ENCODE peak calls at places on chromosome 10, in six cellular contexts. H, M, X, D, V and W are unnamed samples.

GRCh38 chr10:132383751-132384181 is 13.2 kb upstream of the PWWP2B start:
- DNase-seq in H (no peak), M (no peak), X (no peak), D (no peak), V (no peak), W (peak; percentile 29)

GRCh38 chr10:119670717-119671116 is 19.5 kb downstream of the BAG3 start:
- DNase-seq in H (peak; percentile 37), M (no peak), X (no peak), D (no peak), V (no peak), W (no peak)

GRCh38 chr10:15370741-15371701 is at the start of gene FAM171A1:
- DNase-seq in H (no peak), M (peak; percentile 53), X (peak; percentile 41), D (peak; percentile 26), V (peak; percentile 63), W (peak; percentile 77)

GRCh38 chr10:20858292-20859124 is 38.6 kb downstream of the NEBL start:
- DNase-seq in H (no peak), M (no peak), X (peak; percentile 39), D (no peak), V (no peak), W (no peak)

GRCh38 chr10:116630020-116630419 is 9.3 kb downstream of the PNLIPRP2 start:
- DNase-seq in H (no peak), M (no peak), X (no peak), D (no peak), V (no peak), W (no peak)

GRCh38 chr10:60877066-60877776 is 66.8 kb downstream of the RHOBTB1 start:
- DNase-seq in H (no peak), M (no peak), X (no peak), D (no peak), V (no peak), W (no peak)

GRCh38 chr10:22245567-22245966 is 27.8 kb upstream of the EBLN1 start:
- DNase-seq in H (no peak), M (no peak), X (no peak), D (no peak), V (no peak), W (no peak)

GRCh38 chr10:93319855-93320254 is 162.3 kb downstream of the MYOF start:
- DNase-seq in H (no peak), M (no peak), X (peak; percentile 86), D (no peak), V (no peak), W (no peak)

GRCh38 chr10:70265032-70265689 is 18.6 kb downstream of the NPFFR1 start:
- DNase-seq in H (no peak), M (peak; percentile 58), X (no peak), D (no peak), V (no peak), W (no peak)

GRCh38 chr10:78831457-78831856 is 237.3 kb upstream of the ZMIZ1 start:
- DNase-seq in H (no peak), M (no peak), X (no peak), D (no peak), V (no peak), W (no peak)

GRCh38 chr10:114239117-114239993 is at the start of gene VWA2:
- DNase-seq in H (no peak), M (peak; percentile 68), X (peak; percentile 65), D (peak; percentile 1), V (peak; percentile 17), W (peak; percentile 59)

GRCh38 chr10:128172756-128173155 is 46.5 kb upstream of the MKI67 start:
- DNase-seq in H (no peak), M (no peak), X (no peak), D (no peak), V (no peak), W (no peak)

GRCh38 chr10:105797234-105797890 is 1156.3 kb downstream of the SORCS3 start:
- DNase-seq in H (peak; percentile 32), M (no peak), X (peak; percentile 47), D (no peak), V (no peak), W (no peak)

GRCh38 chr10:133474833-133475734 is 21.3 kb downstream of the SCART1 start:
- DNase-seq in H (no peak), M (no peak), X (no peak), D (no peak), V (no peak), W (no peak)

GRCh38 chr10:99375444-99375843 is 46.3 kb downstream of the CNNM1 start:
- DNase-seq in H (no peak), M (no peak), X (no peak), D (no peak), V (no peak), W (no peak)

GRCh38 chr10:9081253-9081652 is 1026.8 kb downstream of the GATA3 start:
- DNase-seq in H (no peak), M (no peak), X (no peak), D (no peak), V (no peak), W (no peak)

GRCh38 chr10:80485410-80486135 is 31.5 kb downstream of the TSPAN14 start:
- DNase-seq in H (no peak), M (no peak), X (no peak), D (no peak), V (no peak), W (no peak)

GRCh38 chr10:72096115-72097000 is 8.0 kb upstream of the SPOCK2 start:
- DNase-seq in H (no peak), M (peak; percentile 35), X (no peak), D (no peak), V (no peak), W (no peak)

GRCh38 chr10:91511549-91512330 is 101.6 kb downstream of the HECTD2 start:
- DNase-seq in H (peak; percentile 18), M (no peak), X (no peak), D (no peak), V (no peak), W (no peak)

GRCh38 chr10:123236122-123236521 is 81.9 kb downstream of the BUB3 start:
- DNase-seq in H (no peak), M (no peak), X (no peak), D (no peak), V (no peak), W (no peak)

GRCh38 chr10:30284860-30285594 is 64.1 kb downstream of the MTPAP start:
- DNase-seq in H (no peak), M (peak; percentile 8), X (no peak), D (no peak), V (no peak), W (no peak)

GRCh38 chr10:44173558-44173894 is 211.4 kb downstream of the CXCL12 start:
- DNase-seq in H (no peak), M (no peak), X (no peak), D (no peak), V (no peak), W (no peak)

GRCh38 chr10:108592926-108593325 is 1330.4 kb downstream of the XPNPEP1 start:
- DNase-seq in H (no peak), M (no peak), X (peak; percentile 0), D (no peak), V (no peak), W (no peak)

GRCh38 chr10:92742331-92743228 is 52.8 kb downstream of the HHEX start:
- DNase-seq in H (no peak), M (no peak), X (no peak), D (no peak), V (no peak), W (no peak)